ENCODE peak calls at places on chromosomes 12 and 14, in eight cellular contexts. W is transverse colon, S is HepG2, R is stomach, D is tibial nerve, B is H1, P is A549, M is sigmoid colon. Q is an unnamed sample.
A peak's percentile ranks its signal among the peaks of the same experiment; 100 is the strongest.

GRCh38 chr12:123546281-123546680 is 12.8 kb upstream of the RILPL1 start:
- DNase-seq in S (no peak), B (no peak), R (no peak), D (no peak), M (no peak), P (no peak), W (no peak), Q (no peak)

GRCh38 chr14:53153702-53154112 is 584 bp upstream of the DDHD1 start:
- DNase-seq in B (no peak), R (no peak), M (no peak), W (no peak), P (no peak), S (no peak), D (no peak), Q (no peak)

GRCh38 chr12:3489057-3489456 is 1.9 kb upstream of the PRMT8 start:
- DNase-seq in P (no peak), B (no peak), D (no peak), W (no peak), R (no peak), S (no peak), M (no peak), Q (no peak)

GRCh38 chr14:51394804-51395203 is 154.8 kb downstream of the TMX1 start:
- DNase-seq in P (no peak), W (no peak), B (no peak), M (no peak), S (no peak), D (no peak), R (no peak), Q (no peak)

GRCh38 chr14:100815478-100816285 is 10.2 kb upstream of the MEG3 start:
- DNase-seq in B (no peak), M (no peak), D (no peak), R (no peak), W (no peak), S (peak; percentile 91), P (no peak), Q (no peak)

GRCh38 chr12:90801776-90802175 is 153.2 kb downstream of the CCER1 start:
- DNase-seq in M (no peak), S (no peak), D (no peak), R (no peak), B (no peak), W (no peak), P (no peak), Q (no peak)

GRCh38 chr14:37711499-37712475 is 116.4 kb downstream of the TTC6 start:
- DNase-seq in B (no peak), M (no peak), S (peak; percentile 96), D (no peak), P (no peak), W (no peak), R (no peak), Q (no peak)

GRCh38 chr12:24111591-24111990 is 162.1 kb upstream of the SOX5 start:
- DNase-seq in S (no peak), P (no peak), B (no peak), W (no peak), R (no peak), M (no peak), D (no peak), Q (no peak)

GRCh38 chr14:59155886-59156285 is 32.6 kb upstream of the DAAM1 start:
- DNase-seq in S (no peak), P (no peak), D (no peak), R (no peak), W (no peak), M (no peak), B (no peak), Q (no peak)

GRCh38 chr12:68263366-68263765 is 10.0 kb upstream of the IL22 start:
- DNase-seq in M (no peak), R (no peak), B (no peak), W (no peak), D (no peak), P (no peak), S (no peak), Q (no peak)

GRCh38 chr12:52896190-52897100 is 8.4 kb downstream of the KRT8 start:
- DNase-seq in P (no peak), D (no peak), M (no peak), B (no peak), W (peak; percentile 72), S (no peak), R (no peak), Q (no peak)

GRCh38 chr12:96121271-96121711 is 72.9 kb upstream of the ELK3 start:
- DNase-seq in W (no peak), B (no peak), D (no peak), P (no peak), M (no peak), R (no peak), S (no peak), Q (no peak)

GRCh38 chr12:29008786-29009185 is 140.3 kb upstream of the FAR2 start:
- DNase-seq in M (no peak), B (no peak), D (no peak), W (no peak), P (no peak), R (no peak), S (no peak), Q (no peak)

GRCh38 chr12:75437564-75437963 is 43.0 kb upstream of the GLIPR1 start:
- DNase-seq in R (no peak), B (no peak), W (no peak), M (no peak), D (no peak), P (peak; percentile 14), S (peak; percentile 39), Q (no peak)

GRCh38 chr12:84986586-84986985 is 49.5 kb downstream of the TSPAN19 start:
- DNase-seq in R (no peak), M (no peak), P (no peak), B (no peak), D (no peak), S (no peak), W (no peak), Q (no peak)

GRCh38 chr12:112839386-112839972 is 47.9 kb downstream of the RPH3A start:
- DNase-seq in W (no peak), M (no peak), D (no peak), B (no peak), S (peak; percentile 85), R (no peak), P (peak; percentile 99), Q (no peak)

GRCh38 chr12:11755311-11755930 is 105.9 kb downstream of the ETV6 start:
- DNase-seq in M (no peak), P (no peak), R (no peak), S (no peak), W (no peak), D (no peak), B (no peak), Q (no peak)
- TF ChIP-seq EP300 in M (no peak), P (no peak), R (no peak), S (no peak), W (no peak), D (no peak), B (no peak), Q (no peak)

DNA sequence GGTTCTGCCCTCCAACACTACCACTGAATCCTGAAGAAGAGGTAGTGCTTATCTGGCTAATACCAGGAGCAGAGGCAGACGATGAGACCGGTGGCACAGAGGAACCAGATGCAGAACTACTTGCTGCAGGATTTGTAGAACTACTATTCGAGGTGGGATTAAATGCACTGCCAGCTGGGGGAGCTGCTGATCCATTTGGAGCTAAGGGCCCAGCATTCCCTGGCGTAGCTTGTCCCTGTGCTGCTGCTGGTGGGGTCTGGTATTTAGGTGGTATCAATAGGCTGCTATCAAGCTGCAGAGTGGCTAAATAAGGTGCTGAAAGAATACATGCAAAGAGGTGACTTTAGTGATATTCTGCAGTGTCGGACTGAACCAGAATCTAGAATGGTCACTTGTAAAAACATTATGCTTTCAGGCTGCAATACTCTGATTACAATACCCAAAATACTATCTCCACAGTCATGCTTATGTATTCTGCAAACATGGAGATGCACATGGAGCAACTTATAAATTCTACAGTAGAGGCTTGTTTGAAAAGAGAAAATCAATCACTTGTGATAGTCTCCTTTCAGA is 294.2 kb downstream of the MED13L start:
- DNase-seq in S (peak; percentile 4), M (no peak), B (peak; percentile 25), D (no peak), P (peak; percentile 58), R (no peak), W (no peak), Q (no peak)
- TF ChIP-seq EP300 in S (no peak), M (no peak), B (no peak), D (no peak), P (no peak), R (no peak), W (no peak), Q (no peak)

DNA sequence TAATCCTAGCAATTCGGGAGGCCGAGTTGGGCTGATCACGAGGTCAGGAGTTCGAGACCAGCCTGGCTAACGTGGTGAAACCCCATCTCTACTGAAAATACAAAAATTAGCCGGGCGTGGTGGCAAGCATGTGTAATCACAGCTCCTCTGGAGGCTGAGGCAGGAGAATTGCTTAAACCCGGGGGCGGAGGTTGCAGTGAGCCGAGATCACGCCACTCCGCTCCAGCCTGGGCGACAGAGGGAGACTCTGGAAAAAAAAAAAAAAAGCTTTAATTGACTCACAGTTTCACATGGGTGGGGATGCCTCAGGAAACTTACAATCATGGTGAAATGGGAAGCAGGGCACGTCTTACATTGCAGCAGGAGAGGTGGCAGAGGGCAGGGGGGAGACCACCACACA is 30.6 kb upstream of the SLC2A3 start:
- DNase-seq in S (no peak), W (no peak), P (no peak), D (no peak), R (no peak), M (no peak), B (no peak), Q (no peak)
- TF ChIP-seq EP300 in S (no peak), W (no peak), P (no peak), D (no peak), R (no peak), M (no peak), B (no peak), Q (no peak)

GRCh38 chr12:71945121-71945520 is 6.5 kb downstream of the TPH2 start:
- DNase-seq in W (no peak), D (no peak), M (no peak), S (no peak), R (no peak), P (no peak), B (no peak), Q (no peak)

GRCh38 chr12:71950404-71950803 is 11.8 kb downstream of the TPH2 start:
- DNase-seq in S (no peak), B (no peak), P (no peak), R (no peak), W (no peak), M (no peak), D (no peak), Q (no peak)

GRCh38 chr12:71948390-71948789 is 9.7 kb downstream of the TPH2 start:
- DNase-seq in S (no peak), P (no peak), M (no peak), R (no peak), D (no peak), W (no peak), B (no peak), Q (no peak)

GRCh38 chr12:71945883-71946282 is 7.2 kb downstream of the TPH2 start:
- DNase-seq in S (no peak), P (no peak), R (no peak), W (no peak), M (no peak), B (no peak), D (no peak), Q (no peak)

DNA sequence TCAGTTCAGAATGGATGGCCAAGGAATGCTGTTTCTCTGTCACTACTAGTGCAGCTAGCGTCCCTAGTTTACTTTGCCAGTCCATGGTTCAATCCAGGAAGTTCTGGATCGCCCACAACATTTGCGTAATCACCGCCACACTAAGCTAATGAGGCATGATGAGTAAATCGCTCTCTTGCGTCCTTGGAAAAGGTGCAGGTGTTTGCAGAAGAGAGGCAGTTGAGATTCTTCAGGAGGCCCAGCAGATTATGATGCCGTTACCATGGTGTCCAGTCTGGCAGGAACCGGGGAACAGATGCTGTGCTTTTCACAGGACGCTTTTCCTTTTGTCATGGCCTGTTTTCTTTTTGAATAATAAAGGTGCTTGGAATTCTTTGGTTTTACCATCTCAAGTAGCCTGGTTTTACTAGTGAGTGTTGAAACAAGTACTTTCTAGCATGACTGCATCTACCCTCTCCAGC is 9.0 kb downstream of the TPH2 start:
- DNase-seq in P (no peak), B (peak; percentile 77), M (no peak), R (no peak), W (no peak), S (peak; percentile 85), D (no peak), Q (no peak)
- TF ChIP-seq EP300 in P (no peak), B (peak; percentile 98), M (no peak), R (no peak), W (no peak), S (peak; percentile 65), D (no peak), Q (no peak)